ENCODE peak calls at places on chromosomes 1 and 21, in seven cellular contexts. S is nephron progenitor cell, G is HEK293T, E is heart right ventricle, T is DMS79, I is H4, V is brain microvascular endothelial cell. L is an unnamed sample.

GRCh38 chr21:29029524-29029923 is 5.1 kb downstream of the USP16 start:
- DNase-seq in S (no peak), G (no peak), E (no peak), T (no peak), I (no peak), V (no peak), L (no peak)

GRCh38 chr1:1889847-1890505 is 911 bp downstream of the GNB1 start:
- DNase-seq in S (peak), G (no peak), E (peak), T (peak), I (no peak), V (peak), L (peak)

GRCh38 chr21:37339527-37339889 is 27.1 kb upstream of the DYRK1A start:
- DNase-seq in S (no peak), G (no peak), E (no peak), T (no peak), I (no peak), V (no peak), L (no peak)

GRCh38 chr21:46421756-46422555 is 36.7 kb upstream of the DIP2A start:
- DNase-seq in S (no peak), G (no peak), E (no peak), T (no peak), I (no peak), V (no peak), L (no peak)

GRCh38 chr1:33430751-33431593 is at the start of gene PHC2:
- DNase-seq in S (peak), G (peak), E (peak), T (peak), I (peak), V (peak), L (peak)

GRCh38 chr1:90133133-90133532 is 138.2 kb downstream of the ZNF326 start:
- DNase-seq in S (peak), G (peak), E (no peak), T (no peak), I (peak), V (peak), L (no peak)

GRCh38 chr1:114025609-114026401 is 46.5 kb downstream of the OLFML3 start:
- DNase-seq in S (no peak), G (no peak), E (no peak), T (no peak), I (no peak), V (peak), L (no peak)

GRCh38 chr1:36665478-36666080 is 182.9 kb upstream of the CSF3R start:
- DNase-seq in S (no peak), G (no peak), E (no peak), T (no peak), I (no peak), V (no peak), L (no peak)

GRCh38 chr1:51736702-51737101 is 119.8 kb downstream of the OSBPL9 start:
- DNase-seq in S (no peak), G (no peak), E (no peak), T (peak), I (peak), V (peak), L (no peak)

GRCh38 chr1:77465922-77466321 is 184.1 kb downstream of the AK5 start:
- DNase-seq in S (no peak), G (no peak), E (no peak), T (no peak), I (no peak), V (no peak), L (no peak)

GRCh38 chr1:212721388-212722247 is 22.0 kb upstream of the BATF3 start:
- DNase-seq in S (no peak), G (no peak), E (no peak), T (no peak), I (peak), V (peak), L (no peak)

GRCh38 chr1:231059566-231060193 is 19.6 kb upstream of the FAM89A start:
- DNase-seq in S (no peak), G (no peak), E (no peak), T (no peak), I (no peak), V (peak), L (no peak)

GRCh38 chr1:84412316-84412942 is 14.1 kb downstream of the DNASE2B start:
- DNase-seq in S (no peak), G (no peak), E (no peak), T (peak), I (no peak), V (peak), L (no peak)

GRCh38 chr1:161404051-161404597 is 36.4 kb upstream of the CFAP126 start:
- DNase-seq in S (no peak), G (no peak), E (no peak), T (no peak), I (no peak), V (no peak), L (no peak)

GRCh38 chr1:71049951-71050598 is 2.5 kb upstream of the PTGER3 start:
- DNase-seq in S (peak), G (peak), E (no peak), T (peak), I (peak), V (peak), L (no peak)

GRCh38 chr1:40299366-40300248 is 17.5 kb downstream of the COL9A2 start:
- DNase-seq in S (no peak), G (peak), E (no peak), T (no peak), I (no peak), V (no peak), L (peak)

GRCh38 chr1:71916894-71917293 is 365.4 kb downstream of the NEGR1 start:
- DNase-seq in S (no peak), G (no peak), E (no peak), T (no peak), I (no peak), V (no peak), L (no peak)

GRCh38 chr1:3014443-3015268 is 6.6 kb upstream of the ACTRT2 start:
- DNase-seq in S (no peak), G (no peak), E (no peak), T (no peak), I (no peak), V (no peak), L (no peak)

GRCh38 chr1:200248541-200248940 is 161.3 kb downstream of the ZNF281 start:
- DNase-seq in S (peak), G (peak), E (no peak), T (no peak), I (no peak), V (no peak), L (no peak)

GRCh38 chr1:27342778-27343638 is 1.2 kb downstream of the SYTL1 start:
- DNase-seq in S (peak), G (no peak), E (no peak), T (peak), I (no peak), V (no peak), L (peak)

GRCh38 chr21:17455451-17455850 is 57.4 kb upstream of the CXADR start:
- DNase-seq in S (no peak), G (no peak), E (no peak), T (no peak), I (no peak), V (no peak), L (no peak)

GRCh38 chr1:93668121-93668520 is 13.5 kb downstream of the BCAR3 start:
- DNase-seq in S (no peak), G (no peak), E (no peak), T (no peak), I (no peak), V (no peak), L (no peak)

GRCh38 chr1:68230901-68231626 is 1.3 kb downstream of the WLS start:
- DNase-seq in S (peak), G (no peak), E (peak), T (peak), I (no peak), V (no peak), L (peak)

L was measured in pancreas.